ENCODE peak calls at places on chromosomes 13 and 19, in seven cellular contexts. One of them, this sample, is unnamed.

GRCh38 chr13:75704942-75705320 is 68.8 kb downstream of the LMO7 start:
- DNase-seq in SW 1271: no peak
- DNase-seq in activated CD4-positive, alpha-beta T cell treated with anti-CD3 and anti-CD28 coated beads, Interleukin-2, amount 50 U/mL, for 1 hour: no peak
- DNase-seq in activated T-helper 2 cell treated with anti-CD3 and anti-CD28 coated beads, Interferon-gamma antibody, Interleukin-2, Interleukin-4, amounts not matched to agents 10 μg/mL and 5 μg/mL and 100 μg/mL, durations not matched to agents 14 hours and 24 hours and 36 hours: no peak
- DNase-seq in fibroblast of pulmonary artery: no peak
- DNase-seq in mucosa of descending colon: peak; percentile 81
- DNase-seq in naive thymus-derived CD8-positive, alpha-beta T cell: no peak
- DNase-seq in this sample: no peak

GRCh38 chr19:55611983-55612645 is 6.7 kb downstream of the ZNF865 start:
- DNase-seq in fibroblast of pulmonary artery: no peak
- DNase-seq in mucosa of descending colon: no peak
- DNase-seq in activated T-helper 2 cell treated with anti-CD3 and anti-CD28 coated beads, Interferon-gamma antibody, Interleukin-2, Interleukin-4, amounts not matched to agents 10 μg/mL and 5 μg/mL and 100 μg/mL, durations not matched to agents 14 hours and 24 hours and 36 hours: no peak
- DNase-seq in activated CD4-positive, alpha-beta T cell treated with anti-CD3 and anti-CD28 coated beads, Interleukin-2, amount 50 U/mL, for 1 hour: no peak
- DNase-seq in naive thymus-derived CD8-positive, alpha-beta T cell: no peak
- DNase-seq in SW 1271: no peak
- DNase-seq in this sample: no peak

GRCh38 chr19:55613930-55614710 is 8.7 kb downstream of the ZNF865 start:
- DNase-seq in naive thymus-derived CD8-positive, alpha-beta T cell: no peak
- DNase-seq in activated T-helper 2 cell treated with anti-CD3 and anti-CD28 coated beads, Interferon-gamma antibody, Interleukin-2, Interleukin-4, amounts not matched to agents 10 μg/mL and 5 μg/mL and 100 μg/mL, durations not matched to agents 14 hours and 24 hours and 36 hours: no peak
- DNase-seq in mucosa of descending colon: no peak
- DNase-seq in activated CD4-positive, alpha-beta T cell treated with anti-CD3 and anti-CD28 coated beads, Interleukin-2, amount 50 U/mL, for 1 hour: no peak
- DNase-seq in fibroblast of pulmonary artery: no peak
- DNase-seq in SW 1271: no peak
- DNase-seq in this sample: no peak

GRCh38 chr19:10604460-10604980 is 17.4 kb upstream of the AP1M2 start:
- DNase-seq in mucosa of descending colon: no peak
- DNase-seq in activated T-helper 2 cell treated with anti-CD3 and anti-CD28 coated beads, Interferon-gamma antibody, Interleukin-2, Interleukin-4, amounts not matched to agents 10 μg/mL and 5 μg/mL and 100 μg/mL, durations not matched to agents 14 hours and 24 hours and 36 hours: no peak
- DNase-seq in SW 1271: no peak
- DNase-seq in naive thymus-derived CD8-positive, alpha-beta T cell: no peak
- DNase-seq in fibroblast of pulmonary artery: no peak
- DNase-seq in activated CD4-positive, alpha-beta T cell treated with anti-CD3 and anti-CD28 coated beads, Interleukin-2, amount 50 U/mL, for 1 hour: no peak
- DNase-seq in this sample: peak; percentile 43

GRCh38 chr19:1755467-1756155 is 2.3 kb downstream of the ONECUT3 start:
- DNase-seq in mucosa of descending colon: no peak
- DNase-seq in fibroblast of pulmonary artery: no peak
- DNase-seq in activated T-helper 2 cell treated with anti-CD3 and anti-CD28 coated beads, Interferon-gamma antibody, Interleukin-2, Interleukin-4, amounts not matched to agents 10 μg/mL and 5 μg/mL and 100 μg/mL, durations not matched to agents 14 hours and 24 hours and 36 hours: no peak
- DNase-seq in naive thymus-derived CD8-positive, alpha-beta T cell: no peak
- DNase-seq in SW 1271: no peak
- DNase-seq in activated CD4-positive, alpha-beta T cell treated with anti-CD3 and anti-CD28 coated beads, Interleukin-2, amount 50 U/mL, for 1 hour: no peak
- DNase-seq in this sample: no peak

GRCh38 chr13:74132152-74132767 is 1.9 kb downstream of the KLF12 start:
- DNase-seq in activated CD4-positive, alpha-beta T cell treated with anti-CD3 and anti-CD28 coated beads, Interleukin-2, amount 50 U/mL, for 1 hour: no peak
- DNase-seq in activated T-helper 2 cell treated with anti-CD3 and anti-CD28 coated beads, Interferon-gamma antibody, Interleukin-2, Interleukin-4, amounts not matched to agents 10 μg/mL and 5 μg/mL and 100 μg/mL, durations not matched to agents 14 hours and 24 hours and 36 hours: peak; percentile 20
- DNase-seq in naive thymus-derived CD8-positive, alpha-beta T cell: peak; percentile 27
- DNase-seq in SW 1271: no peak
- DNase-seq in fibroblast of pulmonary artery: peak; percentile 46
- DNase-seq in mucosa of descending colon: no peak
- DNase-seq in this sample: no peak

GRCh38 chr19:2816641-2817040 is 3.0 kb upstream of the ZNF554 start:
- DNase-seq in mucosa of descending colon: peak; percentile 14
- DNase-seq in activated T-helper 2 cell treated with anti-CD3 and anti-CD28 coated beads, Interferon-gamma antibody, Interleukin-2, Interleukin-4, amounts not matched to agents 10 μg/mL and 5 μg/mL and 100 μg/mL, durations not matched to agents 14 hours and 24 hours and 36 hours: no peak
- DNase-seq in fibroblast of pulmonary artery: no peak
- DNase-seq in activated CD4-positive, alpha-beta T cell treated with anti-CD3 and anti-CD28 coated beads, Interleukin-2, amount 50 U/mL, for 1 hour: no peak
- DNase-seq in SW 1271: no peak
- DNase-seq in naive thymus-derived CD8-positive, alpha-beta T cell: no peak
- DNase-seq in this sample: no peak

GRCh38 chr13:43792456-43792855 is 5.7 kb upstream of the ENOX1 start:
- DNase-seq in fibroblast of pulmonary artery: peak; percentile 69
- DNase-seq in naive thymus-derived CD8-positive, alpha-beta T cell: no peak
- DNase-seq in SW 1271: no peak
- DNase-seq in mucosa of descending colon: no peak
- DNase-seq in activated T-helper 2 cell treated with anti-CD3 and anti-CD28 coated beads, Interferon-gamma antibody, Interleukin-2, Interleukin-4, amounts not matched to agents 10 μg/mL and 5 μg/mL and 100 μg/mL, durations not matched to agents 14 hours and 24 hours and 36 hours: no peak
- DNase-seq in activated CD4-positive, alpha-beta T cell treated with anti-CD3 and anti-CD28 coated beads, Interleukin-2, amount 50 U/mL, for 1 hour: no peak
- DNase-seq in this sample: no peak

GRCh38 chr13:81540777-81541176 is 1199.9 kb upstream of the SPRY2 start:
- DNase-seq in naive thymus-derived CD8-positive, alpha-beta T cell: no peak
- DNase-seq in activated T-helper 2 cell treated with anti-CD3 and anti-CD28 coated beads, Interferon-gamma antibody, Interleukin-2, Interleukin-4, amounts not matched to agents 10 μg/mL and 5 μg/mL and 100 μg/mL, durations not matched to agents 14 hours and 24 hours and 36 hours: no peak
- DNase-seq in mucosa of descending colon: no peak
- DNase-seq in fibroblast of pulmonary artery: no peak
- DNase-seq in SW 1271: no peak
- DNase-seq in activated CD4-positive, alpha-beta T cell treated with anti-CD3 and anti-CD28 coated beads, Interleukin-2, amount 50 U/mL, for 1 hour: no peak
- DNase-seq in this sample: no peak

GRCh38 chr13:106513025-106513424 is 22.4 kb downstream of the EFNB2 start:
- DNase-seq in SW 1271: no peak
- DNase-seq in fibroblast of pulmonary artery: peak; percentile 28
- DNase-seq in naive thymus-derived CD8-positive, alpha-beta T cell: no peak
- DNase-seq in activated T-helper 2 cell treated with anti-CD3 and anti-CD28 coated beads, Interferon-gamma antibody, Interleukin-2, Interleukin-4, amounts not matched to agents 10 μg/mL and 5 μg/mL and 100 μg/mL, durations not matched to agents 14 hours and 24 hours and 36 hours: no peak
- DNase-seq in mucosa of descending colon: no peak
- DNase-seq in activated CD4-positive, alpha-beta T cell treated with anti-CD3 and anti-CD28 coated beads, Interleukin-2, amount 50 U/mL, for 1 hour: no peak
- DNase-seq in this sample: no peak

GRCh38 chr19:45414468-45414867 is 8.0 kb downstream of the POLR1G start:
- DNase-seq in naive thymus-derived CD8-positive, alpha-beta T cell: no peak
- DNase-seq in mucosa of descending colon: no peak
- DNase-seq in activated CD4-positive, alpha-beta T cell treated with anti-CD3 and anti-CD28 coated beads, Interleukin-2, amount 50 U/mL, for 1 hour: no peak
- DNase-seq in fibroblast of pulmonary artery: no peak
- DNase-seq in activated T-helper 2 cell treated with anti-CD3 and anti-CD28 coated beads, Interferon-gamma antibody, Interleukin-2, Interleukin-4, amounts not matched to agents 10 μg/mL and 5 μg/mL and 100 μg/mL, durations not matched to agents 14 hours and 24 hours and 36 hours: no peak
- DNase-seq in SW 1271: no peak
- DNase-seq in this sample: no peak

GRCh38 chr19:47032171-47032811 is 12.7 kb downstream of the NPAS1 start:
- DNase-seq in activated CD4-positive, alpha-beta T cell treated with anti-CD3 and anti-CD28 coated beads, Interleukin-2, amount 50 U/mL, for 1 hour: peak; percentile 70
- DNase-seq in fibroblast of pulmonary artery: no peak
- DNase-seq in mucosa of descending colon: peak; percentile 75
- DNase-seq in naive thymus-derived CD8-positive, alpha-beta T cell: peak; percentile 44
- DNase-seq in activated T-helper 2 cell treated with anti-CD3 and anti-CD28 coated beads, Interferon-gamma antibody, Interleukin-2, Interleukin-4, amounts not matched to agents 10 μg/mL and 5 μg/mL and 100 μg/mL, durations not matched to agents 14 hours and 24 hours and 36 hours: peak; percentile 32
- DNase-seq in SW 1271: no peak
- DNase-seq in this sample: peak; percentile 48

GRCh38 chr13:59261928-59262488 is 901.7 kb downstream of the DIAPH3 start:
- DNase-seq in naive thymus-derived CD8-positive, alpha-beta T cell: no peak
- DNase-seq in SW 1271: no peak
- DNase-seq in activated CD4-positive, alpha-beta T cell treated with anti-CD3 and anti-CD28 coated beads, Interleukin-2, amount 50 U/mL, for 1 hour: no peak
- DNase-seq in mucosa of descending colon: no peak
- DNase-seq in fibroblast of pulmonary artery: peak; percentile 53
- DNase-seq in activated T-helper 2 cell treated with anti-CD3 and anti-CD28 coated beads, Interferon-gamma antibody, Interleukin-2, Interleukin-4, amounts not matched to agents 10 μg/mL and 5 μg/mL and 100 μg/mL, durations not matched to agents 14 hours and 24 hours and 36 hours: no peak
- DNase-seq in this sample: no peak

GRCh38 chr13:26476111-26476743 is 81.3 kb upstream of the WASF3 start:
- DNase-seq in SW 1271: no peak
- DNase-seq in activated T-helper 2 cell treated with anti-CD3 and anti-CD28 coated beads, Interferon-gamma antibody, Interleukin-2, Interleukin-4, amounts not matched to agents 10 μg/mL and 5 μg/mL and 100 μg/mL, durations not matched to agents 14 hours and 24 hours and 36 hours: no peak
- DNase-seq in naive thymus-derived CD8-positive, alpha-beta T cell: no peak
- DNase-seq in fibroblast of pulmonary artery: peak; percentile 32
- DNase-seq in mucosa of descending colon: no peak
- DNase-seq in activated CD4-positive, alpha-beta T cell treated with anti-CD3 and anti-CD28 coated beads, Interleukin-2, amount 50 U/mL, for 1 hour: no peak
- DNase-seq in this sample: no peak

GRCh38 chr13:113658836-113659235 is 838 bp upstream of the ATP4B start:
- DNase-seq in SW 1271: no peak
- DNase-seq in fibroblast of pulmonary artery: no peak
- DNase-seq in activated T-helper 2 cell treated with anti-CD3 and anti-CD28 coated beads, Interferon-gamma antibody, Interleukin-2, Interleukin-4, amounts not matched to agents 10 μg/mL and 5 μg/mL and 100 μg/mL, durations not matched to agents 14 hours and 24 hours and 36 hours: no peak
- DNase-seq in naive thymus-derived CD8-positive, alpha-beta T cell: no peak
- DNase-seq in activated CD4-positive, alpha-beta T cell treated with anti-CD3 and anti-CD28 coated beads, Interleukin-2, amount 50 U/mL, for 1 hour: no peak
- DNase-seq in mucosa of descending colon: peak; percentile 18
- DNase-seq in this sample: no peak

GRCh38 chr13:21619633-21620220 is 15.8 kb upstream of the MICU2 start:
- DNase-seq in activated T-helper 2 cell treated with anti-CD3 and anti-CD28 coated beads, Interferon-gamma antibody, Interleukin-2, Interleukin-4, amounts not matched to agents 10 μg/mL and 5 μg/mL and 100 μg/mL, durations not matched to agents 14 hours and 24 hours and 36 hours: no peak
- DNase-seq in activated CD4-positive, alpha-beta T cell treated with anti-CD3 and anti-CD28 coated beads, Interleukin-2, amount 50 U/mL, for 1 hour: no peak
- DNase-seq in mucosa of descending colon: no peak
- DNase-seq in fibroblast of pulmonary artery: no peak
- DNase-seq in SW 1271: no peak
- DNase-seq in naive thymus-derived CD8-positive, alpha-beta T cell: no peak
- DNase-seq in this sample: no peak

GRCh38 chr19:30167206-30167903 is 204.8 kb upstream of the ZNF536 start:
- DNase-seq in naive thymus-derived CD8-positive, alpha-beta T cell: no peak
- DNase-seq in fibroblast of pulmonary artery: no peak
- DNase-seq in activated CD4-positive, alpha-beta T cell treated with anti-CD3 and anti-CD28 coated beads, Interleukin-2, amount 50 U/mL, for 1 hour: no peak
- DNase-seq in mucosa of descending colon: no peak
- DNase-seq in activated T-helper 2 cell treated with anti-CD3 and anti-CD28 coated beads, Interferon-gamma antibody, Interleukin-2, Interleukin-4, amounts not matched to agents 10 μg/mL and 5 μg/mL and 100 μg/mL, durations not matched to agents 14 hours and 24 hours and 36 hours: no peak
- DNase-seq in SW 1271: no peak
- DNase-seq in this sample: no peak

GRCh38 chr19:40213251-40213793 is 4.9 kb downstream of the TTC9B start:
- DNase-seq in activated T-helper 2 cell treated with anti-CD3 and anti-CD28 coated beads, Interferon-gamma antibody, Interleukin-2, Interleukin-4, amounts not matched to agents 10 μg/mL and 5 μg/mL and 100 μg/mL, durations not matched to agents 14 hours and 24 hours and 36 hours: no peak
- DNase-seq in naive thymus-derived CD8-positive, alpha-beta T cell: no peak
- DNase-seq in fibroblast of pulmonary artery: no peak
- DNase-seq in SW 1271: no peak
- DNase-seq in mucosa of descending colon: no peak
- DNase-seq in activated CD4-positive, alpha-beta T cell treated with anti-CD3 and anti-CD28 coated beads, Interleukin-2, amount 50 U/mL, for 1 hour: no peak
- DNase-seq in this sample: no peak

GRCh38 chr13:47306991-47307390 is 410.1 kb upstream of the HTR2A start:
- DNase-seq in activated CD4-positive, alpha-beta T cell treated with anti-CD3 and anti-CD28 coated beads, Interleukin-2, amount 50 U/mL, for 1 hour: no peak
- DNase-seq in mucosa of descending colon: no peak
- DNase-seq in SW 1271: no peak
- DNase-seq in fibroblast of pulmonary artery: no peak
- DNase-seq in naive thymus-derived CD8-positive, alpha-beta T cell: no peak
- DNase-seq in activated T-helper 2 cell treated with anti-CD3 and anti-CD28 coated beads, Interferon-gamma antibody, Interleukin-2, Interleukin-4, amounts not matched to agents 10 μg/mL and 5 μg/mL and 100 μg/mL, durations not matched to agents 14 hours and 24 hours and 36 hours: no peak
- DNase-seq in this sample: no peak